ENCODE peak calls at places on chromosome 7, in nine cellular contexts. O is IMR-90, J is body of pancreas, X is right lobe of liver, U is heart left ventricle, H is adrenal gland, T is neural progenitor cell, R is PC-9, L is endothelial cell. M is an unnamed sample.

GRCh38 chr7:81331061-81332018 is 412.5 kb upstream of the SEMA3C start:
- DNase-seq in O (peak), J (no peak), X (no peak), U (no peak), H (no peak), T (no peak), R (no peak), L (no peak), M (no peak)

GRCh38 chr7:112205348-112206237 is 606 bp downstream of the DOCK4 start:
- DNase-seq in O (peak), J (peak), X (peak), U (peak), H (peak), T (peak), R (peak), L (peak), M (peak)

GRCh38 chr7:1617957-1618356 is 48.1 kb upstream of the PSMG3 start:
- DNase-seq in O (no peak), J (no peak), X (no peak), U (no peak), H (no peak), T (no peak), R (no peak), L (no peak), M (no peak)

GRCh38 chr7:101722247-101722646 is 93.2 kb upstream of the MYL10 start:
- DNase-seq in O (peak), J (no peak), X (no peak), U (no peak), H (no peak), T (no peak), R (no peak), L (no peak), M (no peak)

GRCh38 chr7:110442386-110442837 is 648.5 kb upstream of the LRRN3 start:
- DNase-seq in O (peak), J (peak), X (no peak), U (no peak), H (peak), T (peak), R (peak), L (peak), M (no peak)

GRCh38 chr7:85287126-85287825 is 100.4 kb upstream of the SEMA3D start:
- DNase-seq in O (peak), J (no peak), X (no peak), U (no peak), H (no peak), T (no peak), R (no peak), L (no peak), M (no peak)

GRCh38 chr7:100464210-100464660 is at the start of gene SPACDR:
- DNase-seq in O (peak), J (no peak), X (no peak), U (no peak), H (no peak), T (no peak), R (no peak), L (no peak), M (no peak)

GRCh38 chr7:27100601-27101187 is 1.8 kb downstream of the HOXA2 start:
- DNase-seq in O (peak), J (no peak), X (no peak), U (no peak), H (no peak), T (peak), R (no peak), L (no peak), M (no peak)

GRCh38 chr7:33243319-33243881 is 114.0 kb downstream of the BBS9 start:
- DNase-seq in O (peak), J (no peak), X (no peak), U (no peak), H (no peak), T (peak), R (no peak), L (no peak), M (no peak)

GRCh38 chr7:132944774-132945173 is 137.1 kb downstream of the CHCHD3 start:
- DNase-seq in O (no peak), J (no peak), X (no peak), U (no peak), H (no peak), T (no peak), R (no peak), L (no peak), M (no peak)

GRCh38 chr7:463362-464176 is 56.1 kb downstream of the PDGFA start:
- DNase-seq in O (no peak), J (no peak), X (peak), U (no peak), H (no peak), T (no peak), R (no peak), L (no peak), M (peak)

GRCh38 chr7:155996718-155997059 is 184.4 kb upstream of the SHH start:
- DNase-seq in O (no peak), J (no peak), X (no peak), U (no peak), H (no peak), T (no peak), R (no peak), L (no peak), M (no peak)

GRCh38 chr7:101564778-101565211 is 64.3 kb downstream of the MYL10 start:
- DNase-seq in O (no peak), J (no peak), X (no peak), U (no peak), H (peak), T (peak), R (peak), L (no peak), M (peak)

GRCh38 chr7:42672339-42672990 is 239.4 kb downstream of the C7orf25 start:
- DNase-seq in O (no peak), J (no peak), X (no peak), U (no peak), H (no peak), T (no peak), R (no peak), L (no peak), M (no peak)

GRCh38 chr7:129085148-129085547 is 30.2 kb upstream of the TNPO3 start:
- DNase-seq in O (no peak), J (no peak), X (no peak), U (no peak), H (no peak), T (no peak), R (no peak), L (no peak), M (no peak)

GRCh38 chr7:92159-92767 is 100.1 kb upstream of the FAM20C start:
- DNase-seq in O (no peak), J (peak), X (no peak), U (no peak), H (no peak), T (peak), R (no peak), L (no peak), M (no peak)

GRCh38 chr7:101940830-101941229 is 123.4 kb downstream of the CUX1 start:
- DNase-seq in O (no peak), J (peak), X (no peak), U (peak), H (no peak), T (peak), R (peak), L (peak), M (no peak)

GRCh38 chr7:1257863-1258262 is 25.2 kb downstream of the UNCX start:
- DNase-seq in O (no peak), J (no peak), X (peak), U (no peak), H (no peak), T (no peak), R (no peak), L (no peak), M (peak)

GRCh38 chr7:101299511-101300464 is 21.8 kb downstream of the IFT22 start:
- DNase-seq in O (no peak), J (no peak), X (no peak), U (no peak), H (no peak), T (peak), R (no peak), L (peak), M (no peak)

GRCh38 chr7:96778263-96778662 is 68.6 kb upstream of the SEM1 start:
- DNase-seq in O (no peak), J (no peak), X (no peak), U (no peak), H (no peak), T (peak), R (no peak), L (no peak), M (no peak)
- TF ChIP-seq CTCF in O (no peak), J (no peak), X (peak), U (no peak), H (no peak), T (peak), R (no peak), L (no peak), M (no peak)

GRCh38 chr7:82810558-82811259 is 352.0 kb downstream of the PCLO start:
- DNase-seq in O (peak), J (peak), X (no peak), U (no peak), H (peak), T (peak), R (peak), L (peak), M (no peak)
- TF ChIP-seq CTCF in O (peak), J (peak), X (peak), U (peak), H (peak), T (peak), R (peak), L (peak), M (peak)

DNA sequence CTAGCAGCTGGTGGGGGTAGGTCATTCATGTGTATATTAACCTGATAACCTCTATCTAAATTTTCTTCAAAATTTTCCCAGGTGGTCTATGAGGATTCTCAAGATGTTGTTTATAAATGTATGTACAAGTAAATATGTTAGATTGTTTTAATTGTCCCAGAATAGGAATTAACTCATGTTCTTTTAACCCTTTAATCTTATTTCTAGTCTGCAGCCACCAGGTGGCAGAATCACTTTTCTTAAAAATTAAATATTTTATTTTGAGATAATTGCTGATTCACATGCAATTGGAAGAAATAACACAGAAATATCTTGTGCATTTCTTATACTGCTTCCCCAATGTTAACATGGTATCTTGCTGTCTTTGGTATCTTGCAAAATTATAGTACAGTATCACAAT is 589.5 kb downstream of the ARL4A start:
- DNase-seq in O (no peak), J (no peak), X (no peak), U (no peak), H (no peak), T (peak), R (no peak), L (no peak), M (no peak)
- TF ChIP-seq CTCF in O (peak), J (no peak), X (peak), U (peak), H (no peak), T (peak), R (peak), L (peak), M (peak)

GRCh38 chr7:130996841-130997231 is 262.8 kb upstream of the KLF14 start:
- DNase-seq in O (peak), J (peak), X (no peak), U (no peak), H (no peak), T (no peak), R (peak), L (no peak), M (no peak)

GRCh38 chr7:130999926-131000325 is 265.9 kb upstream of the KLF14 start:
- DNase-seq in O (no peak), J (no peak), X (no peak), U (no peak), H (no peak), T (no peak), R (no peak), L (no peak), M (no peak)

GRCh38 chr7:131000389-131000788 is 266.4 kb upstream of the KLF14 start:
- DNase-seq in O (no peak), J (no peak), X (no peak), U (no peak), H (no peak), T (no peak), R (no peak), L (no peak), M (no peak)

GRCh38 chr7:131000873-131001272 is 266.9 kb upstream of the KLF14 start:
- DNase-seq in O (no peak), J (no peak), X (no peak), U (no peak), H (no peak), T (no peak), R (no peak), L (no peak), M (no peak)

DNA sequence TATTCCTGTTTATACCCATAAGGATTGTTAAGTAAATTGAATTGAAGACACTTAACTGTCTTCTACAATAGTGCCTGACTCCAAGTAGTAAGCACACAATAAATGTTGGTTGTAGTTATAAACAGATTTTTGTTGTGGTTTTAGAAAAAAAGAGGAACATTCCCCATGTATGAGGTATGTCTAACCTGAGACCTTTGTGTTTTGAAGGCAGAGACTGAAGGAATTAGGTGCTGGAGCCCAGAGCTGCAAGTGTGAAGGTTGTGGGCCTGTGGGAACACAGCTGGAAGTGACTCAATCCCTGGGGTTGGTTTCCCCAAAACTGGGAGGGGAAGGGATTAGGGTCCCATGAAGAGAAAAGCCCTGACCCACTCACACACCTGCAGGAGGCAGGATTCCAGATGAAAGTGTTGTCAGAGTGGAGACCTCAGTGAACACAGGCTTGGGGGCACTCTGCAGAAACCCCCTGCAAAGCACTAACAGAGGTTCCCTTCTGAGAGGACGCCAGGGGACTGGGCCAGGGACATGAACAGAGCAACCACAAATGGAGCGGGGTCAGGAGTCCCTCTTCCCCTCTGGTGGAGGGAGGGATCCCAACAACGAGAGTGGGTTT is 265.1 kb upstream of the KLF14 start:
- DNase-seq in O (peak), J (no peak), X (no peak), U (no peak), H (no peak), T (no peak), R (peak), L (no peak), M (no peak)
- TF ChIP-seq CTCF in O (no peak), J (no peak), X (no peak), U (no peak), H (no peak), T (no peak), R (no peak), L (no peak), M (no peak)

GRCh38 chr7:38909870-38910269 is 879 bp upstream of the VPS41 start:
- DNase-seq in O (no peak), J (no peak), X (no peak), U (no peak), H (no peak), T (no peak), R (no peak), L (no peak), M (no peak)
- TF ChIP-seq CTCF in O (no peak), J (no peak), X (no peak), U (no peak), H (no peak), T (peak), R (no peak), L (no peak), M (peak)

DNA sequence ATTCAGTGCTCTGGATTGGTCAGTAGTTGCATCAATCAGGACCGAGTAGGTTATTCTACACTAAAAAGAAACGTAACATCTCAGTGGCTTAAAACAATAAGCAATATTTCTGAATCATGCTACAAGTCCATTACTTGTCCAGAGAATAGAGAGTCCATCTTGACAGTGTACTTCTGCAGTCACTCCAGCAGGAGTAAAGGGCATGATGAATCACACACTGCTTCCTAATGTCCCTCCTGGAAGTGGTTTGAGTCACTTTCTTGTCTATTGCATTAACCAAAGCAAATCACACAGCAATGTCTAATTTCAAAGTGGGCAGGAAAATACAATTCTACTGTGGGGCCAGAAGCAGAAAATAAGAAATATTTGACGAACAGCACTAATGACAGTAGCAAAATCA is 124.8 kb downstream of the TSPAN12 start:
- DNase-seq in O (peak), J (no peak), X (no peak), U (no peak), H (no peak), T (no peak), R (no peak), L (no peak), M (no peak)
- TF ChIP-seq CTCF in O (peak), J (no peak), X (no peak), U (no peak), H (peak), T (no peak), R (no peak), L (no peak), M (peak)

GRCh38 chr7:142391191-142391992 is 133.5 kb upstream of the PRSS58 start:
- DNase-seq in O (peak), J (no peak), X (no peak), U (no peak), H (no peak), T (peak), R (peak), L (peak), M (no peak)
- TF ChIP-seq CTCF in O (peak), J (no peak), X (no peak), U (no peak), H (no peak), T (peak), R (peak), L (peak), M (peak)

GRCh38 chr7:158527038-158527437 is 60.6 kb downstream of the PTPRN2 start:
- DNase-seq in O (no peak), J (no peak), X (no peak), U (no peak), H (no peak), T (no peak), R (no peak), L (no peak), M (peak)
- TF ChIP-seq CTCF in O (no peak), J (no peak), X (no peak), U (no peak), H (no peak), T (no peak), R (no peak), L (no peak), M (no peak)

DNA sequence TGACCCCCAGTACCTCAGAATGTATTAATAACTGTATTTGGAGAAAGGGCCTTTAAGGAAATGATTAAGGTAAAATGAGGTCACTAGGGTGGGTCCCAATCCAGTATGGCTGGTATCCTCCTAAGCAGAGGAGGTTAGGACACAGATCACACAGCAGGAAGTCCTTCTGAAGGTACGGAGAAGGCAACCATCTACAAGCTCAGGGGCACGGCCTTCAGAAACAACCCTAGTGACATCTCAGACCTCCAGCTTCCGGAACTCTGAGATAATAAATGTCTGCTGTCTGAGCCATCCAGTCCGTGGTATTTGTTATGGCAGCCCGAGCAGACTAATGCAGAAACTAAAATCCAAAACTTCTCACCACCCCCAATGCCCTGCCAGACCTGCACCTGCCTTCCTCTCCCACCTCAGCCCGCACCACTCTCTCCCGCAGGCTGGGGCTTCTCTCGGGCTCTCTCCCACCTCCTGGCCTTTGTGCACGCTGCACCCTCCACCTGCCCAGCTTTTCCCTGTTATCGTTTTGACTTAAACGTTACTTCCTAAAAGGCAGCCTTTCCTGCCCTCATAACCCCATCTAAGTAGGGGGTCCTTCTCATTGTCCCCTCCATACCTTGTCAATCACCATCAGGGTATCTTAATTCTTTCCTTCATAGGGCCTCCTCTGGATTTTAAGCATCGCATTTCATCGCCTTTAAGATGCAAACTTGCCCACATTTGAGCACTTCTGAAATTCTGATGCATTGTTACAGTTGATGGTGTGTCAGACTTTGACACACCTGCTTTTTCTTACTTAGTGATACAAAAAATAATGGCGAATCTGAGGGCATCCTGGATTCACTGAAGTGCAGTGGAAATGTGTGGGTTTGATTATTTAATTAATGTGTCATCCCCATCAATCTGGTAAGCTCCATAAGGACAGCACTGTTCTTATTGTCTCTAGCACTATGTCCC is 32.2 kb upstream of the AQP1 start:
- DNase-seq in O (no peak), J (peak), X (no peak), U (no peak), H (no peak), T (peak), R (no peak), L (no peak), M (no peak)
- TF ChIP-seq CTCF in O (no peak), J (peak), X (no peak), U (no peak), H (no peak), T (no peak), R (no peak), L (no peak), M (no peak)